ENCODE peak calls at places on chromosomes 13 and 19, in six cellular contexts. S is PC-3, K is tibial artery, X is neural progenitor cell, E is pancreas, T is astrocyte. A is an unnamed sample. For H3K4me1, the result is how much of the 10 kb centered on the place peaks cover.

GRCh38 chr13:29583073-29583785 is 12.3 kb downstream of the SLC7A1 start:
- DNase-seq in S (peak), K (no peak), X (no peak), E (no peak), T (peak), A (no peak)

GRCh38 chr19:35253316-35254286 is 4.8 kb downstream of the LSR start:
- DNase-seq in S (no peak), K (no peak), X (no peak), E (no peak), T (no peak), A (no peak)

GRCh38 chr19:43518051-43518450 is 8.9 kb downstream of the ETHE1 start:
- DNase-seq in S (no peak), K (no peak), X (no peak), E (no peak), T (no peak), A (no peak)

GRCh38 chr13:43865892-43866291 is 13.6 kb downstream of the CCDC122 start:
- DNase-seq in S (peak), K (no peak), X (no peak), E (no peak), T (peak), A (no peak)

GRCh38 chr13:45441633-45442032 is 23.1 kb upstream of the COG3 start:
- DNase-seq in S (peak), K (no peak), X (no peak), E (no peak), T (peak), A (no peak)

GRCh38 chr13:66415444-66415843 is 814.7 kb downstream of the PCDH9 start:
- DNase-seq in S (no peak), K (no peak), X (no peak), E (no peak), T (no peak), A (no peak)

GRCh38 chr13:21945195-21945594 is 274.3 kb downstream of the FGF9 start:
- DNase-seq in S (no peak), K (no peak), X (no peak), E (no peak), T (no peak), A (no peak)

GRCh38 chr19:31826325-31826724 is 477.1 kb upstream of the TSHZ3 start:
- DNase-seq in S (no peak), K (no peak), X (no peak), E (no peak), T (no peak), A (no peak)

GRCh38 chr19:15640294-15640903 is at the start of gene CYP4F3:
- DNase-seq in S (peak), K (peak), X (no peak), E (peak), T (no peak), A (peak)

GRCh38 chr19:13029893-13030292 is 34.6 kb downstream of the NFIX start:
- DNase-seq in S (peak), K (no peak), X (peak), E (no peak), T (no peak), A (no peak)

GRCh38 chr13:33610471-33611015 is 207.4 kb upstream of the RFC3 start:
- DNase-seq in S (no peak), K (peak), X (peak), E (no peak), T (peak), A (no peak)

DNA sequence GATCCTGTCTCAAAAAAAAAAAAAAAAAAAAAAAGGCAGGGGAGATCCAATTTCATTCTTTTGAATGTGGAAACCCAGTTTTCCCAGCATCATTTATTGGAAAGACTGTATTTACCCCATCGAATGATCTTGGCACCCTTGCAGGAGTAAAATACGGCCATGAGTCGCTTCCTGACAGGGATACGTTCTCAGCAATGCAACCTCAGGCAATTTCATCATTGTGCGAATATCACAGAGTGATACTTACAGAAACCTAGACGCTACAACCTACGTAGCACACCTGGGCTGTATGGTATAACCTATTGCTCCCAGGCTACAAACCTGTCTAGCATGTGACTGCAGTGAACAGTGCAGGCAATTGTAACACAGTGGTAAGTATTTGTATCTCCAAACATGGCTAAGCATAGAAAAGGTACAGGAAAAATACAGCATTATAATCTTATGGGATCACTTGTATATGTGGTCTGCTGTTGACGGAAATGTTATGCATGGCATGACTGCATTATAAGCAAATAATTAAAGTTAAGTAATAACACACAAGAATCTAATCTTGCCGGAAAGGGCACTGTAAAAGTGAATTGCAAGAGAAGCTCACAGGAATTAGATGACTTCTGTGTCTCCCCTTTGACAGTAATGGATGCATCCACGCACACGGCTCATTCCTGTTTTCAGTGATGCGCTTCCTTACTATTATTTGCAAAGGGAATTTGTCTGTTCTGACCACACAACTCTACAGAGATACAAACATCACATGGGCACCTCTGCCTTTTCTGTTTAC is 24.0 kb downstream of the RFX2 start:
- DNase-seq in S (peak), K (no peak), X (no peak), E (no peak), T (no peak), A (no peak)
- H3K4me1 ChIP-seq in S (under half), K (half or more), X (under half), E (under half), T (under half), A (under half)

DNA sequence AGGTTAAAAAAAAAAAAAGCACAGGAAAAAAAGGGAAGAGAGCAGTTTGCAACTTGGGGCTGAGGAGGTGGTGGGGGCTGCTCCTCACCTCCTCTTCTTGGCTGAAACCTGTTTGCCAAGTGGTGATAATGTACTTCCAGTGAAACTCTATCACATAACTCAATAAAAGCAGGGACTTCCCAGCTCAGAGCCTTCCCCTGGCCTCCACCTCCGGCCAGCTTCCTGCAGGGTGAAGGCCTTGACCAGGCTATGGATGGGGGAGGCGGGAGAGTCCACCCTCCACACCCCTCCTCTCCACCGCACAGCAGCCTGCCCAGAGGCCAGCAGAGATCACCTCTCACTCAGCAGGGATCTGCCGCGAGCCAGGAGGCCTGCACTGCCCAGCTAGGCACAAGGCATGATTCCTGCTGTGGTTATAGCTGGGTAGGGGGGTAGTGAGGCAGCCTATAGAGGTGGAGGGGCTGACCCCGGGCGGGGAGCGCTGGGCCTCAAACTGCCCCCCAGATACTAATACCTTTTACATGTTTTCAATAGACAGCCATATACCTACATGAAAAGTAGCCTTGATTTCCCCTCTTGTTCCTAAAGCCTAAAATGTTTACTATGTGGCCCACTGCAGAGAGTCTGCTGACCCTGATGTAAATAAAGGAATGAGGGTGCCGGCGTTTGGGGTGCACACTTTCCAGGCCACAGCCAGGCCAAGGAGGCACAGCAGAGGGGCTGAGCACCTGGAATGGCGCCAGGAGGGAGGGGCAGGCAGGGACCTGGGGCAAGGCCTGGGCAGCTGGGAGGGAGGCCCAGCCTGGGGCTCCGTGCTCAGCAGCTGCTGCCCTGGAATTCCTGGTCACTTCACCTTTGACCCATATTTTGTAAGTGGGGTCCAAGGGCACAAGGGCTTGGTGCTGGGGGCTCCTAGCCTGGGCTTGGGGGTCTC is 10.3 kb downstream of the ZNF787 start:
- DNase-seq in S (no peak), K (no peak), X (peak), E (peak), T (no peak), A (no peak)
- H3K4me1 ChIP-seq in S (under half), K (half or more), X (under half), E (under half), T (under half), A (under half)

GRCh38 chr13:74248477-74248876 is 114.3 kb upstream of the KLF12 start:
- DNase-seq in S (no peak), K (no peak), X (no peak), E (no peak), T (no peak), A (no peak)
- H3K4me1 ChIP-seq in S (under half), K (under half), X (under half), E (under half), T (under half), A (under half)

GRCh38 chr19:50820549-50821247 is 2.9 kb downstream of the KLK1 start:
- DNase-seq in S (no peak), K (no peak), X (no peak), E (peak), T (no peak), A (no peak)
- H3K4me1 ChIP-seq in S (under half), K (under half), X (under half), E (under half), T (under half), A (under half)

DNA sequence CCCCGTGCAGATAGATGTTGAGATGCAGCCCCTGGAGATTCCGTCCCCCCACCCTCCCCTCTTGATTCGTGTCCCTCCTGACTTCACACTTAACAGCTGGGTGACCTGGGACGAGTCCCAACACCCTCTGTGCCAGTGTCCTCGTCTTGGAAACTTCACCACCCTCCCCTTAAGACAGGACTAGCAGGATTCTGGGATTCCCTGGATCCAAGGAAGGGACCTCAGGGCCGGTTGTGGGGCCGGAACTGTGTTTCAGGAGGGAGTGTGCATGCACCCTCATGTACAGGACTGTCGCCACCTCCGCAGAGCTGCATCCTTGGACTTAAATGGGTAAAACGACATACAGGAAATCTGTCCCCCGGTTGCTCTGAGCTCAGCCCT is 952 bp downstream of the MYO9B start:
- DNase-seq in S (peak), K (no peak), X (peak), E (no peak), T (no peak), A (no peak)
- H3K4me1 ChIP-seq in S (under half), K (half or more), X (under half), E (under half), T (under half), A (half or more)

GRCh38 chr19:50030225-50030624 is 4.4 kb downstream of the ZNF473 start:
- DNase-seq in S (no peak), K (no peak), X (no peak), E (no peak), T (no peak), A (no peak)

GRCh38 chr19:50025022-50025793 is at the start of gene VRK3:
- DNase-seq in S (peak), K (peak), X (peak), E (peak), T (peak), A (peak)

GRCh38 chr19:50024719-50025021 is 502 bp downstream of the VRK3 start:
- DNase-seq in S (no peak), K (no peak), X (no peak), E (no peak), T (no peak), A (no peak)

GRCh38 chr19:50025794-50026549 is at the start of gene ZNF473:
- DNase-seq in S (peak), K (peak), X (peak), E (peak), T (peak), A (peak)

DNA sequence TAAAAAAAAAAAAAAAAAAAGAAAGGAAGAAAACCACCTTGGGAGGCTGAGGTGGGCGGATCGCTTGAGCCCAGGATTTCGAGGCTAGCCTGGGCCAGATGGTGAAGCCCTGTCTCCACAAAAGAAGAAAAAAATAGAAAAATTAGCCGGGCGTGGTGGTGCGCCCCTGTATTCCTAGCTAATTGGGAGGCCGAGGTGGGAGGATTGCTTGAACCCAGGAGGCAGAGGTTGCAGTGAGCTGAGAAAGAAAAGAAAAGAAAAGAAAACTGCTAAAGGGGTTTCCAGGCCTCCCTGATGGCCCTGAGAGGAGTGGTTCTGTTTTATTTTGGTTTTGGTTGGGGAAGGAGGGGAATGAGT is 723 bp downstream of the ZNF473 start:
- DNase-seq in S (no peak), K (no peak), X (no peak), E (no peak), T (no peak), A (no peak)
- H3K4me1 ChIP-seq in S (under half), K (under half), X (under half), E (under half), T (under half), A (under half)

GRCh38 chr19:4375164-4375619 is 25.2 kb downstream of the SH3GL1 start:
- DNase-seq in S (peak), K (no peak), X (no peak), E (peak), T (no peak), A (no peak)
- H3K4me1 ChIP-seq in S (half or more), K (half or more), X (under half), E (half or more), T (half or more), A (half or more)

GRCh38 chr19:19460258-19460731 is 54.8 kb downstream of the GATAD2A start:
- DNase-seq in S (no peak), K (no peak), X (no peak), E (no peak), T (no peak), A (no peak)
- H3K4me1 ChIP-seq in S (under half), K (half or more), X (half or more), E (under half), T (half or more), A (half or more)

DNA sequence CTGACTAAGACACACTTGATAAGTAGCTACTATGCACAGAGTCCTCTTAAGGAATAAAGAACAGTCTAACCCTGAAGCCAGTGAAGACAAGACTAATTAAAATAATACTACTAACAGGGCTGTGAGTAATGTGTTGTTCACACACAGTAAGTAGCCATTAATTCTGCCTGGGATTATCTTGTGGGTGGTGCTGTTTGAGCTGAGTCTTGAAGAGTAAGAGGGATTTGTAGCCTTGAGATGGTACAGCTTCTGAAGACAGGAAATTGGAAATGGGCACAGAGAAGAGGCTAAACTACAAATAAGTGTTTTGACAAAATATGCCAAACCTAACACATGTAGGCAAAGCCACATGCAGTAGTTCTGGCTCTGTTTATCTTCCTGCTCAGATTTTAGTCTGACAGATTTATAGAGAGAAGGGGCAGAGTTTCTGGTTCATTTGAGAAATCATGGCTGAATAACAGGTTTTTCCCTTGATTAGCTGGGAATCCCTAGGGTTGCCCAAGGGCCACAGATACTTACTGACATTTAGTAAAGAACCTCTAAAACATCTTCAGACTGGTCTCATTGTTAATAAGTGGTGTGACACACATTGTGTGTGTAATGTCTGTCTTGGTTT is 38.0 kb downstream of the ITGBL1 start:
- DNase-seq in S (peak), K (no peak), X (peak), E (no peak), T (peak), A (no peak)
- H3K4me1 ChIP-seq in S (under half), K (under half), X (under half), E (under half), T (under half), A (under half)

GRCh38 chr19:5971714-5972354 is 6.1 kb downstream of the RANBP3 start:
- DNase-seq in S (no peak), K (no peak), X (no peak), E (no peak), T (no peak), A (no peak)
- H3K4me1 ChIP-seq in S (under half), K (half or more), X (under half), E (half or more), T (under half), A (under half)

A was measured in tibial nerve.